ENCODE peak calls at places on chromosome 18, in seven cellular contexts. One of them, this sample, is unnamed.

GRCh38 chr18:69956037-69956436 is 8.4 kb upstream of the CD226 start:
- DNase-seq in ascending aorta: no peak
- DNase-seq in fibroblast of pulmonary artery: no peak
- DNase-seq in RWPE2: no peak
- DNase-seq in endothelial cell: no peak
- DNase-seq in MCF 10A: no peak
- DNase-seq in GM12865: no peak
- DNase-seq in this sample: no peak

GRCh38 chr18:46536215-46536874 is 120.7 kb downstream of the LOXHD1 start:
- DNase-seq in GM12865: no peak
- DNase-seq in MCF 10A: peak
- DNase-seq in ascending aorta: no peak
- DNase-seq in endothelial cell: no peak
- DNase-seq in RWPE2: no peak
- DNase-seq in fibroblast of pulmonary artery: no peak
- DNase-seq in this sample: no peak

GRCh38 chr18:5196253-5197031 is 615 bp downstream of the AKAIN1 start:
- DNase-seq in ascending aorta: no peak
- DNase-seq in MCF 10A: no peak
- DNase-seq in endothelial cell: peak
- DNase-seq in fibroblast of pulmonary artery: no peak
- DNase-seq in RWPE2: no peak
- DNase-seq in GM12865: no peak
- DNase-seq in this sample: no peak

GRCh38 chr18:73352546-73352945 is 484.8 kb upstream of the NETO1 start:
- DNase-seq in ascending aorta: no peak
- DNase-seq in endothelial cell: no peak
- DNase-seq in RWPE2: no peak
- DNase-seq in MCF 10A: peak
- DNase-seq in fibroblast of pulmonary artery: peak
- DNase-seq in GM12865: no peak
- DNase-seq in this sample: no peak

GRCh38 chr18:58268849-58269248 is 224.8 kb downstream of the NEDD4L start:
- DNase-seq in GM12865: no peak
- DNase-seq in RWPE2: peak
- DNase-seq in MCF 10A: peak
- DNase-seq in fibroblast of pulmonary artery: peak
- DNase-seq in endothelial cell: no peak
- DNase-seq in ascending aorta: no peak
- DNase-seq in this sample: no peak

GRCh38 chr18:28357785-28358401 is 181.0 kb upstream of the CDH2 start:
- DNase-seq in GM12865: no peak
- DNase-seq in MCF 10A: peak
- DNase-seq in ascending aorta: no peak
- DNase-seq in RWPE2: no peak
- DNase-seq in endothelial cell: no peak
- DNase-seq in fibroblast of pulmonary artery: no peak
- DNase-seq in this sample: no peak

GRCh38 chr18:50429207-50429948 is 54.5 kb downstream of the SKA1 start:
- DNase-seq in ascending aorta: no peak
- DNase-seq in GM12865: peak
- DNase-seq in endothelial cell: peak
- DNase-seq in MCF 10A: peak
- DNase-seq in RWPE2: no peak
- DNase-seq in fibroblast of pulmonary artery: peak
- DNase-seq in this sample: no peak

GRCh38 chr18:814300-815084 is 2.5 kb upstream of the YES1 start:
- DNase-seq in ascending aorta: no peak
- DNase-seq in RWPE2: no peak
- DNase-seq in endothelial cell: peak
- DNase-seq in fibroblast of pulmonary artery: no peak
- DNase-seq in GM12865: no peak
- DNase-seq in MCF 10A: no peak
- DNase-seq in this sample: no peak

GRCh38 chr18:74392323-74392722 is 64.8 kb downstream of the DIPK1C start:
- DNase-seq in fibroblast of pulmonary artery: no peak
- DNase-seq in ascending aorta: no peak
- DNase-seq in endothelial cell: no peak
- DNase-seq in RWPE2: no peak
- DNase-seq in GM12865: no peak
- DNase-seq in MCF 10A: no peak
- DNase-seq in this sample: no peak

GRCh38 chr18:69784840-69785239 is 162.8 kb downstream of the CD226 start:
- DNase-seq in endothelial cell: no peak
- DNase-seq in RWPE2: no peak
- DNase-seq in GM12865: no peak
- DNase-seq in ascending aorta: no peak
- DNase-seq in fibroblast of pulmonary artery: no peak
- DNase-seq in MCF 10A: no peak
- DNase-seq in this sample: no peak

GRCh38 chr18:79481041-79481790 is 85.5 kb downstream of the NFATC1 start:
- DNase-seq in endothelial cell: no peak
- DNase-seq in ascending aorta: no peak
- DNase-seq in GM12865: no peak
- DNase-seq in RWPE2: peak
- DNase-seq in fibroblast of pulmonary artery: no peak
- DNase-seq in MCF 10A: no peak
- DNase-seq in this sample: no peak

GRCh38 chr18:3233433-3234168 is 13.8 kb upstream of the MYOM1 start:
- DNase-seq in fibroblast of pulmonary artery: no peak
- DNase-seq in endothelial cell: no peak
- DNase-seq in MCF 10A: no peak
- DNase-seq in RWPE2: no peak
- DNase-seq in ascending aorta: no peak
- DNase-seq in GM12865: no peak
- DNase-seq in this sample: no peak

GRCh38 chr18:3234457-3234856 is 13.1 kb upstream of the MYL12A start:
- DNase-seq in RWPE2: no peak
- DNase-seq in MCF 10A: no peak
- DNase-seq in GM12865: no peak
- DNase-seq in ascending aorta: no peak
- DNase-seq in endothelial cell: no peak
- DNase-seq in fibroblast of pulmonary artery: no peak
- DNase-seq in this sample: no peak

GRCh38 chr18:3235846-3236245 is 11.8 kb upstream of the MYL12A start:
- DNase-seq in MCF 10A: no peak
- DNase-seq in GM12865: no peak
- DNase-seq in endothelial cell: no peak
- DNase-seq in ascending aorta: no peak
- DNase-seq in fibroblast of pulmonary artery: no peak
- DNase-seq in RWPE2: no peak
- DNase-seq in this sample: no peak

GRCh38 chr18:3236470-3236869 is 11.1 kb upstream of the MYL12A start:
- DNase-seq in GM12865: no peak
- DNase-seq in endothelial cell: no peak
- DNase-seq in ascending aorta: no peak
- DNase-seq in fibroblast of pulmonary artery: no peak
- DNase-seq in RWPE2: no peak
- DNase-seq in MCF 10A: no peak
- DNase-seq in this sample: no peak

DNA sequence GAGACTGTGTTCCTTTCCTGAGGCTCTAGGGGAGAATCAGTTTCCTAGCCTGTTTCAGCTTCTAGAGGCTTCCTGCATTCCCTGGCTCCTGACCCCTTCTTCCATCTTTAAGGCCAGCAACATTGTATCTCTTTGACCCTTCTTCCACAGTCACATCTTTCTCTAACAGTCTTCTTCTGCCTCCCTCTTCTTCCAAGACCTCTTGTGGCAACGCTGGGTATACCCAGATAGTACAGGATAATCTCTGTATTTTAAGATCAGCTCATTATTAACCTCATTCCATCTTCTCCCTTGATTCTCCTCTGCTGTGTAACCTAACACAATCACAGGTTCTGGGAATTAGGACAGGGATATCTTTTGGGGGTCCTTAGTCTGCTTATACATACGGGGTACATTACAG is 8.9 kb upstream of the MYL12A start:
- DNase-seq in RWPE2: no peak
- DNase-seq in fibroblast of pulmonary artery: no peak
- DNase-seq in ascending aorta: no peak
- DNase-seq in endothelial cell: no peak
- DNase-seq in MCF 10A: no peak
- DNase-seq in GM12865: no peak
- DNase-seq in this sample: no peak
- TF ChIP-seq CTCF in RWPE2: no peak
- TF ChIP-seq CTCF in fibroblast of pulmonary artery: peak
- TF ChIP-seq CTCF in ascending aorta: no peak
- TF ChIP-seq CTCF in endothelial cell: no peak
- TF ChIP-seq CTCF in MCF 10A: no peak
- TF ChIP-seq CTCF in GM12865: no peak
- TF ChIP-seq CTCF in this sample: no peak

GRCh38 chr18:47658498-47658897 is 272.0 kb downstream of the SMAD2 start:
- DNase-seq in RWPE2: no peak
- DNase-seq in endothelial cell: no peak
- DNase-seq in MCF 10A: no peak
- DNase-seq in fibroblast of pulmonary artery: no peak
- DNase-seq in GM12865: no peak
- DNase-seq in ascending aorta: no peak
- DNase-seq in this sample: no peak
- TF ChIP-seq CTCF in RWPE2: no peak
- TF ChIP-seq CTCF in endothelial cell: no peak
- TF ChIP-seq CTCF in MCF 10A: no peak
- TF ChIP-seq CTCF in fibroblast of pulmonary artery: no peak
- TF ChIP-seq CTCF in GM12865: no peak
- TF ChIP-seq CTCF in ascending aorta: no peak
- TF ChIP-seq CTCF in this sample: no peak

GRCh38 chr18:11713756-11714155 is 24.7 kb downstream of the GNAL start:
- DNase-seq in endothelial cell: no peak
- DNase-seq in MCF 10A: no peak
- DNase-seq in ascending aorta: no peak
- DNase-seq in fibroblast of pulmonary artery: no peak
- DNase-seq in GM12865: no peak
- DNase-seq in RWPE2: no peak
- DNase-seq in this sample: no peak

GRCh38 chr18:11714244-11714918 is 25.3 kb downstream of the GNAL start:
- DNase-seq in ascending aorta: no peak
- DNase-seq in fibroblast of pulmonary artery: no peak
- DNase-seq in RWPE2: no peak
- DNase-seq in endothelial cell: no peak
- DNase-seq in GM12865: no peak
- DNase-seq in MCF 10A: no peak
- DNase-seq in this sample: no peak

GRCh38 chr18:11710578-11710977 is 21.5 kb downstream of the GNAL start:
- DNase-seq in MCF 10A: no peak
- DNase-seq in fibroblast of pulmonary artery: no peak
- DNase-seq in RWPE2: no peak
- DNase-seq in ascending aorta: no peak
- DNase-seq in endothelial cell: no peak
- DNase-seq in GM12865: no peak
- DNase-seq in this sample: no peak
- TF ChIP-seq CTCF in MCF 10A: no peak
- TF ChIP-seq CTCF in fibroblast of pulmonary artery: no peak
- TF ChIP-seq CTCF in RWPE2: no peak
- TF ChIP-seq CTCF in ascending aorta: no peak
- TF ChIP-seq CTCF in endothelial cell: no peak
- TF ChIP-seq CTCF in GM12865: no peak
- TF ChIP-seq CTCF in this sample: no peak

GRCh38 chr18:54647176-54647575 is 56.1 kb downstream of the DYNAP start:
- DNase-seq in MCF 10A: peak
- DNase-seq in GM12865: peak
- DNase-seq in RWPE2: no peak
- DNase-seq in ascending aorta: no peak
- DNase-seq in fibroblast of pulmonary artery: peak
- DNase-seq in endothelial cell: peak
- DNase-seq in this sample: no peak

GRCh38 chr18:54636217-54636616 is 45.2 kb downstream of the DYNAP start:
- DNase-seq in GM12865: no peak
- DNase-seq in endothelial cell: no peak
- DNase-seq in ascending aorta: no peak
- DNase-seq in fibroblast of pulmonary artery: no peak
- DNase-seq in MCF 10A: no peak
- DNase-seq in RWPE2: no peak
- DNase-seq in this sample: no peak

DNA sequence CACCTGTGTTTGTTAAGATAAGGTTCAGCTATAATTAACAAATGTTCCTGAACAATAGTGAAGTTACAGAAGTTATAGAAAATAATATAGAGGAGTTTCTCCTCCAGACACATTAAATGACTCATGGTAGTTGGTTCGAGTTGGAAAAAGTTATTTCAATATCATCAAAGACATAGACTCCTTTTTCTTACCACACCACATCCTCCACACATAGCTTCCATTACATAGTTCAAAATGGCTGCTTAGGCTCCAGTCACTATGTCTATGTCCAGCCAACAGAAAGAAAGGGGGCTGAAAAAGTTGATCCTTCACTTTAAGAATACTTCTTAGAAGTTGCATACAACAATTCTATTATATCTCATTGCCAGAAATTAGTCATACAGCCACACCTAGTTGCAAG is 50.7 kb downstream of the DYNAP start:
- DNase-seq in GM12865: no peak
- DNase-seq in ascending aorta: no peak
- DNase-seq in MCF 10A: peak
- DNase-seq in RWPE2: no peak
- DNase-seq in endothelial cell: no peak
- DNase-seq in fibroblast of pulmonary artery: no peak
- DNase-seq in this sample: no peak
- TF ChIP-seq CTCF in GM12865: no peak
- TF ChIP-seq CTCF in ascending aorta: no peak
- TF ChIP-seq CTCF in MCF 10A: no peak
- TF ChIP-seq CTCF in RWPE2: no peak
- TF ChIP-seq CTCF in endothelial cell: no peak
- TF ChIP-seq CTCF in fibroblast of pulmonary artery: no peak
- TF ChIP-seq CTCF in this sample: no peak

GRCh38 chr18:57029761-57030160 is 117.1 kb upstream of the BOD1L2 start:
- DNase-seq in GM12865: no peak
- DNase-seq in MCF 10A: peak
- DNase-seq in RWPE2: no peak
- DNase-seq in fibroblast of pulmonary artery: no peak
- DNase-seq in ascending aorta: no peak
- DNase-seq in endothelial cell: no peak
- DNase-seq in this sample: no peak
- TF ChIP-seq CTCF in GM12865: no peak
- TF ChIP-seq CTCF in MCF 10A: no peak
- TF ChIP-seq CTCF in RWPE2: peak
- TF ChIP-seq CTCF in fibroblast of pulmonary artery: peak
- TF ChIP-seq CTCF in ascending aorta: no peak
- TF ChIP-seq CTCF in endothelial cell: peak
- TF ChIP-seq CTCF in this sample: peak

GRCh38 chr18:56358608-56359007 is 279.8 kb downstream of the TXNL1 start:
- DNase-seq in ascending aorta: no peak
- DNase-seq in RWPE2: no peak
- DNase-seq in fibroblast of pulmonary artery: no peak
- DNase-seq in endothelial cell: no peak
- DNase-seq in GM12865: no peak
- DNase-seq in MCF 10A: peak
- DNase-seq in this sample: no peak
- TF ChIP-seq CTCF in ascending aorta: no peak
- TF ChIP-seq CTCF in RWPE2: peak
- TF ChIP-seq CTCF in fibroblast of pulmonary artery: no peak
- TF ChIP-seq CTCF in endothelial cell: no peak
- TF ChIP-seq CTCF in GM12865: no peak
- TF ChIP-seq CTCF in MCF 10A: peak
- TF ChIP-seq CTCF in this sample: no peak

This sample was measured in type B pancreatic cell.